ENCODE peak calls at places on chromosome 18, in ten cellular contexts. F is glutamatergic neuron; H is Calu3; W is cardiac fibroblast; U is RWPE1; A is B cell; Y is CD8-positive, alpha-beta T cell; G is tibial nerve; L is fibroblast of mammary gland; B is right lobe of liver. I is an unnamed sample.

GRCh38 chr18:2921778-2922177 is 75.0 kb downstream of the EMILIN2 start:
- DNase-seq in B (no peak), G (no peak), L (no peak), H (no peak), Y (no peak), W (no peak), F (no peak), U (no peak), A (no peak), I (peak; percentile 28)

GRCh38 chr18:57727952-57728807 is 74.9 kb downstream of the ATP8B1 start:
- DNase-seq in L (peak; percentile 70), B (no peak), A (peak; percentile 45), F (no peak), Y (no peak), H (no peak), U (no peak), G (no peak), W (peak; percentile 55), I (no peak)

GRCh38 chr18:74515620-74516231 is 18.6 kb upstream of the CNDP1 start:
- DNase-seq in H (no peak), B (no peak), F (no peak), G (no peak), Y (no peak), L (no peak), A (no peak), W (no peak), U (no peak), I (no peak)

GRCh38 chr18:69330345-69330744 is 70.3 kb upstream of the DOK6 start:
- DNase-seq in B (no peak), W (no peak), U (no peak), H (no peak), A (no peak), Y (no peak), F (no peak), L (no peak), G (no peak), I (no peak)

GRCh38 chr18:58529714-58530354 is 99.1 kb downstream of the ALPK2 start:
- DNase-seq in U (peak; percentile 34), F (peak; percentile 81), W (peak; percentile 75), Y (peak; percentile 82), G (peak; percentile 23), H (peak; percentile 70), L (peak; percentile 70), B (peak; percentile 66), A (peak; percentile 77), I (no peak)

GRCh38 chr18:50429207-50429948 is 54.5 kb downstream of the SKA1 start:
- DNase-seq in L (peak; percentile 25), F (no peak), Y (no peak), B (no peak), U (peak; percentile 5), A (no peak), H (peak; percentile 30), W (peak; percentile 52), G (no peak), I (no peak)

GRCh38 chr18:25621144-25621543 is 269.2 kb upstream of the ZNF521 start:
- DNase-seq in H (no peak), L (peak; percentile 11), G (no peak), B (no peak), F (no peak), W (no peak), U (no peak), A (no peak), Y (no peak), I (no peak)

GRCh38 chr18:35191252-35192025 is 49.4 kb upstream of the ZNF397 start:
- DNase-seq in A (no peak), U (no peak), Y (no peak), B (no peak), F (no peak), L (no peak), G (no peak), W (no peak), H (no peak), I (no peak)

GRCh38 chr18:42813570-42813969 is 301.9 kb downstream of the RIT2 start:
- DNase-seq in G (no peak), B (no peak), L (no peak), A (no peak), U (no peak), H (no peak), W (peak; percentile 23), Y (no peak), F (no peak), I (no peak)

GRCh38 chr18:9090578-9090977 is 11.9 kb upstream of the NDUFV2 start:
- DNase-seq in G (no peak), A (no peak), B (no peak), W (no peak), Y (no peak), F (no peak), H (no peak), L (no peak), U (no peak), I (no peak)

GRCh38 chr18:43592268-43592667 is 315.0 kb upstream of the SYT4 start:
- DNase-seq in B (no peak), Y (no peak), U (no peak), W (no peak), F (no peak), A (no peak), H (no peak), L (no peak), G (no peak), I (no peak)

GRCh38 chr18:12271376-12272235 is 17.4 kb downstream of the CIDEA start:
- DNase-seq in U (peak; percentile 85), A (no peak), Y (no peak), F (peak; percentile 79), G (peak; percentile 42), B (peak; percentile 72), H (peak; percentile 85), W (peak; percentile 89), L (peak; percentile 76), I (peak; percentile 61)
- TF ChIP-seq CTCF in U (peak; percentile 89), A (peak; percentile 60), Y (peak; percentile 48), F (peak; percentile 69), G (peak; percentile 83), B (peak; percentile 65), H (peak; percentile 90), W (peak; percentile 69), L (peak; percentile 54), I (peak; percentile 71)

GRCh38 chr18:45847119-45847518 is 21.6 kb downstream of the SIGLEC15 start:
- DNase-seq in Y (no peak), A (no peak), L (no peak), G (no peak), W (no peak), H (no peak), B (no peak), F (no peak), U (no peak), I (no peak)

GRCh38 chr18:45852631-45853030 is 27.2 kb downstream of the SIGLEC15 start:
- DNase-seq in H (no peak), A (no peak), L (no peak), Y (no peak), U (no peak), W (no peak), B (no peak), G (no peak), F (no peak), I (no peak)

GRCh38 chr18:45851196-45851925 is 25.9 kb downstream of the SIGLEC15 start:
- DNase-seq in W (no peak), A (no peak), L (peak; percentile 45), Y (no peak), G (no peak), F (no peak), U (no peak), H (no peak), B (no peak), I (no peak)

GRCh38 chr18:45849529-45849928 is 24.1 kb downstream of the SIGLEC15 start:
- DNase-seq in F (no peak), Y (no peak), G (no peak), U (no peak), B (no peak), H (no peak), W (no peak), A (no peak), L (no peak), I (no peak)

DNA sequence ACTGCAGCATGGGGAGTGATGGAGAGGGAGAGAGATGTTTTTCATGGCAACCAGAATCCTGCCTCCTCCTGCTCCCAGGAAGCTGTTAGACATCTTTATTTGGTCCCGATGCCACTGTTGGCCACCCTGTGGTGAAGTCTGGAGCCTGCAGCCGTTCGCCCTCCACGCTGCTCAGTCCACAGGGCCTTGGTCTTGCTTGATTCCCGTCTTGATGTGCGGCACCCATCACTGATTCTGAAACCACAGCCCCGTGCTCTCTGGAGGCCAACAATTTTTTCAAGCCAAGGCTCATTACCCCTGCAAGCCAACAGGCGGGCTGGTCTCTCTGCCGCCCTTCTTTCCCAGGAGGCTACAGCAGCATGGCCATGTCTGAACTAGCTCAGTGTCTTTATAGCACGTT is 24.5 kb downstream of the SIGLEC15 start:
- DNase-seq in A (no peak), B (no peak), Y (no peak), W (peak; percentile 26), G (no peak), U (no peak), F (peak; percentile 58), L (peak; percentile 19), H (peak; percentile 39), I (no peak)
- TF ChIP-seq CTCF in A (peak; percentile 19), B (peak; percentile 11), Y (no peak), W (peak; percentile 33), G (no peak), U (peak; percentile 12), F (peak; percentile 51), L (peak; percentile 35), H (no peak), I (peak; percentile 21)

DNA sequence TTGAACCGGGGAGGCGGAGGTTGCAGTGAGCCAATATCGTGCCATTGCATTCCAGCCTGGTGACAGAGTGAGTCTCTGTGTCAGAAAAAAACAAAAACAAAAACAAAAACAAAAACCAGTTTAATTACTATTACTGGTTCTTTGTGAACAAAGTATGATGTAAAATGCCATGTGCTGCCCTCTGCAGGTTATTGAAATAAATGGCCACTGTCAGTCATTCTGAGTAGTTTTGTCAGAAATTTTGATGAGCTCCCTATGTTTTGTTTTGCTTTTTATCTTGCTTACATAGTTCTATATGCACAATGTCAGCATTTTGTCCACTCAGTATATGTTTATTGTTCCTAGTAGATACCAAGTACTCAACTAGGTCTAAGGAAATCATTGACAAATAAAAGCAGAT is 423.6 kb upstream of the CHST9 start:
- DNase-seq in L (peak; percentile 3), F (no peak), H (peak; percentile 16), U (peak; percentile 2), G (no peak), B (no peak), W (peak; percentile 13), A (no peak), Y (no peak), I (no peak)
- TF ChIP-seq CTCF in L (peak; percentile 52), F (peak; percentile 56), H (peak; percentile 39), U (peak; percentile 19), G (peak; percentile 25), B (peak; percentile 38), W (peak; percentile 43), A (no peak), Y (no peak), I (peak; percentile 52)

DNA sequence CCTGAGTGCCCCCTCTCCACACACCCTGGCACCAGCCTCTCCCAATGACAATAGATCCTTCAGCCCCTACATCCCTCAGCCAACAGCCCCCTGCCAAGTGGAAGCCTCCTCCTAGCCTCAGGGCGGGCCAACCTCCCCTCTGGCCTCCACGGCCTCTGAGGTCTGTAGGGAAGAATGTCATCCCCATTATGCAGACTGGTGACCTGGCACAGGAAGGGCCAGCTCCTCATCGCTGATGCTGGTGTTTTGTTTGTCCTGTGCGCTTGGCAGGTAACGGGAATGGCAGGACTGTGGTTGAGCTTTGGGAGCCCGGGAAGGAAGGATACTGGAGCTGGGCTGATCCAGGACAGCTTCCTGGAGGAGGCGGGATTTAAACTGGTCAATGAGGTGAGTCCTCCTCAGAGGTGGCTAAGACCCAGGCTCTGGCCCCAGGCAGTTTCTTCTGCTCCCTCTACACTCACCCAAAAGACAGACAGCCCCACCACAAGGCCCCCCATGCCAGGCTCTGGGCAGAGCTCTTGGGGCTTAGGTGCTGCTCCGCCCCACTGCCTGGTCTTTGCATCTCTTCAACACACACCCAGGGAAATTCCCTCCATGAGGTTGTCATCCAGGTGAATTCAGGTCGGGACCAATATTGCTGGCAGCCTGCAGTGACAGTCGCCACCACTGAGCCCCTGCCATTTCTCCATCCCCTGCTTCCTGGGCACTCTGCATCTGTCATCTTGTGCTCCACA is 75.2 kb upstream of the SMAD7 start:
- DNase-seq in Y (peak; percentile 42), F (no peak), H (no peak), G (no peak), L (no peak), U (no peak), B (no peak), W (no peak), A (no peak), I (no peak)
- TF ChIP-seq CTCF in Y (no peak), F (no peak), H (no peak), G (no peak), L (no peak), U (no peak), B (no peak), W (no peak), A (no peak), I (no peak)

I was measured in mesothelial cell of epicardium.